ENCODE peak calls at places on chromosomes 6 and 20, in nine cellular contexts. E is activated CD8-positive, alpha-beta T cell treated with anti-CD3 and anti-CD28 coated beads for 36 hours; Y is AG09309; P is hippocampal formation; D is HuH-7.5; I is Calu3; O is activated CD8-positive, alpha-beta memory T cell treated with anti-CD3 and anti-CD28 coated beads for 24 hours; V is breast epithelium; H is SHP77. R is an unnamed sample.

GRCh38 chr6:110662468-110663211 is 152.6 kb downstream of the CDK19 start:
- DNase-seq in E (no peak), Y (peak; percentile 37), P (no peak), D (no peak), I (no peak), O (no peak), V (no peak), H (no peak), R (no peak)

GRCh38 chr20:47244451-47244850 is 112.0 kb downstream of the ZMYND8 start:
- DNase-seq in E (no peak), Y (peak; percentile 7), P (no peak), D (no peak), I (no peak), O (no peak), V (no peak), H (no peak), R (no peak)

GRCh38 chr6:106119991-106120390 is 33.9 kb downstream of the PRDM1 start:
- DNase-seq in E (no peak), Y (no peak), P (no peak), D (no peak), I (no peak), O (no peak), V (no peak), H (no peak), R (no peak)

GRCh38 chr6:2433686-2434085 is 188.3 kb upstream of the GMDS start:
- DNase-seq in E (no peak), Y (no peak), P (no peak), D (no peak), I (no peak), O (no peak), V (no peak), H (no peak), R (no peak)

GRCh38 chr6:44715188-44715587 is 327.7 kb downstream of the CDC5L start:
- DNase-seq in E (no peak), Y (no peak), P (no peak), D (no peak), I (no peak), O (no peak), V (no peak), H (no peak), R (no peak)

GRCh38 chr6:116218172-116218633 is 35.7 kb downstream of the TSPYL4 start:
- DNase-seq in E (no peak), Y (no peak), P (no peak), D (no peak), I (no peak), O (no peak), V (no peak), H (no peak), R (no peak)

GRCh38 chr6:7916959-7917358 is 6.4 kb upstream of the TXNDC5 start:
- DNase-seq in E (no peak), Y (no peak), P (no peak), D (no peak), I (no peak), O (no peak), V (no peak), H (no peak), R (no peak)

GRCh38 chr20:63980317-63980805 is 571 bp upstream of the PRPF6 start:
- DNase-seq in E (peak; percentile 60), Y (no peak), P (no peak), D (no peak), I (no peak), O (peak; percentile 74), V (no peak), H (no peak), R (no peak)

GRCh38 chr6:4549556-4550226 is 226.5 kb upstream of the CDYL start:
- DNase-seq in E (no peak), Y (no peak), P (no peak), D (no peak), I (no peak), O (no peak), V (no peak), H (no peak), R (no peak)

GRCh38 chr6:110053395-110054240 is 75.5 kb downstream of the GPR6 start:
- DNase-seq in E (no peak), Y (peak; percentile 29), P (peak; percentile 15), D (no peak), I (peak; percentile 44), O (no peak), V (no peak), H (peak; percentile 25), R (peak; percentile 41)

GRCh38 chr6:49030621-49031020 is 432.4 kb downstream of the MMUT start:
- DNase-seq in E (no peak), Y (no peak), P (no peak), D (no peak), I (no peak), O (no peak), V (no peak), H (no peak), R (no peak)

GRCh38 chr20:9130407-9130995 is 61.6 kb downstream of the PLCB4 start:
- DNase-seq in E (no peak), Y (no peak), P (no peak), D (no peak), I (no peak), O (no peak), V (no peak), H (no peak), R (no peak)

GRCh38 chr6:114327074-114327473 is 15.7 kb downstream of the HS3ST5 start:
- DNase-seq in E (no peak), Y (no peak), P (no peak), D (no peak), I (no peak), O (no peak), V (no peak), H (no peak), R (no peak)